ENCODE peak calls at places on chromosomes 11 and 22, in eight cellular contexts. B is EL; X is T-cell; O is stimulated activated CD4-positive, alpha-beta T cell treated with anti-CD3 and anti-CD28 coated beads, Interleukin-4, amount 100 ng/mL, for 4 hours; N is activated gamma-delta T cell treated with Interleukin-2 at 50 U/mL for 16 hours; A is activated CD8-positive, alpha-beta memory T cell treated with anti-CD3 and anti-CD28 coated beads for 48 hours; U is Calu3; W is hippocampal formation. Q is an unnamed sample.

GRCh38 chr22:35230839-35231584 is 26.3 kb upstream of the HMGXB4 start:
- DNase-seq in W (no peak), O (no peak), X (no peak), U (peak), A (no peak), B (peak), N (no peak), Q (no peak)

GRCh38 chr11:120548682-120549209 is 37.2 kb downstream of the GRIK4 start:
- DNase-seq in A (no peak), X (no peak), W (no peak), B (peak), O (no peak), N (no peak), U (no peak), Q (no peak)

GRCh38 chr11:71138737-71139425 is 113.5 kb downstream of the SHANK2 start:
- DNase-seq in W (peak), B (no peak), O (no peak), N (no peak), A (no peak), U (no peak), X (no peak), Q (no peak)

GRCh38 chr11:66365711-66366619 is 5.6 kb downstream of the SLC29A2 start:
- DNase-seq in O (no peak), U (no peak), N (no peak), B (no peak), A (no peak), W (no peak), X (no peak), Q (no peak)

GRCh38 chr11:109914038-109914437 is 179.2 kb upstream of the ZC3H12C start:
- DNase-seq in W (no peak), O (no peak), B (no peak), A (no peak), U (peak), X (no peak), N (no peak), Q (no peak)

GRCh38 chr11:131924446-131925240 is 554.2 kb downstream of the NTM start:
- DNase-seq in A (no peak), B (peak), O (no peak), X (no peak), N (no peak), W (no peak), U (no peak), Q (no peak)

GRCh38 chr22:43404673-43405385 is 7.0 kb upstream of the MPPED1 start:
- DNase-seq in N (no peak), U (no peak), O (no peak), B (no peak), W (no peak), A (no peak), X (no peak), Q (no peak)

GRCh38 chr11:72119188-72119587 is 6.7 kb upstream of the ANAPC15 start:
- DNase-seq in W (no peak), X (no peak), B (no peak), U (no peak), N (no peak), A (no peak), O (no peak), Q (no peak)

GRCh38 chr22:16961477-16962186 is 46.4 kb downstream of the GAB4 start:
- DNase-seq in W (no peak), B (no peak), O (no peak), X (no peak), N (no peak), U (no peak), A (no peak), Q (no peak)

GRCh38 chr11:68007498-68008380 is 2.4 kb upstream of the ALDH3B1 start:
- DNase-seq in X (no peak), A (no peak), U (no peak), W (no peak), O (no peak), B (no peak), N (no peak), Q (no peak)

GRCh38 chr11:74357449-74357848 is 40.8 kb downstream of the PGM2L1 start:
- DNase-seq in N (no peak), A (no peak), U (no peak), O (no peak), X (no peak), W (no peak), B (no peak), Q (no peak)

GRCh38 chr11:128695539-128696221 is 1.8 kb downstream of the FLI1 start:
- DNase-seq in U (no peak), B (peak), X (no peak), A (no peak), O (no peak), W (no peak), N (peak), Q (no peak)

GRCh38 chr11:75406338-75406777 is 7.0 kb downstream of the RPS3 start:
- DNase-seq in W (no peak), O (no peak), U (no peak), A (no peak), B (peak), X (no peak), N (no peak), Q (no peak)

GRCh38 chr22:46948411-46949144 is 186.1 kb downstream of the TBC1D22A start:
- DNase-seq in W (no peak), U (no peak), B (no peak), N (no peak), A (no peak), X (no peak), O (no peak), Q (no peak)

GRCh38 chr11:12284321-12285050 is 92.9 kb upstream of the PARVA start:
- DNase-seq in W (no peak), B (peak), N (no peak), X (no peak), A (no peak), O (no peak), U (no peak), Q (peak)

GRCh38 chr11:110251837-110252236 is 44.6 kb downstream of the RDX start:
- DNase-seq in A (no peak), B (peak), O (no peak), W (no peak), U (peak), N (no peak), X (no peak), Q (no peak)

GRCh38 chr11:34458566-34458965 is 19.8 kb downstream of the CAT start:
- DNase-seq in A (no peak), O (no peak), B (no peak), U (no peak), X (no peak), W (no peak), N (no peak), Q (no peak)

GRCh38 chr11:17786824-17787525 is 52.4 kb downstream of the KCNC1 start:
- DNase-seq in U (peak), X (no peak), O (no peak), N (no peak), W (no peak), A (no peak), B (peak), Q (no peak)

GRCh38 chr11:122235615-122236014 is 119.6 kb upstream of the BLID start:
- DNase-seq in X (no peak), N (no peak), A (no peak), O (no peak), W (no peak), B (peak), U (no peak), Q (no peak)

GRCh38 chr22:37173709-37174108 is 14.3 kb downstream of the C1QTNF6 start:
- DNase-seq in O (no peak), W (no peak), X (no peak), B (no peak), N (no peak), A (no peak), U (no peak), Q (peak)

GRCh38 chr22:42793848-42794405 is 63.1 kb downstream of the ARFGAP3 start:
- DNase-seq in W (no peak), B (no peak), X (no peak), A (no peak), O (no peak), U (no peak), N (no peak), Q (no peak)

GRCh38 chr22:37557321-37558001 is 2.8 kb upstream of the CDC42EP1 start:
- DNase-seq in X (no peak), W (no peak), N (no peak), B (no peak), O (no peak), U (peak), A (no peak), Q (no peak)

GRCh38 chr22:46586531-46587011 is 33.6 kb upstream of the GRAMD4 start:
- DNase-seq in W (no peak), A (no peak), B (no peak), O (no peak), X (no peak), N (no peak), U (no peak), Q (no peak)

GRCh38 chr22:46830001-46830715 is 67.7 kb downstream of the TBC1D22A start:
- DNase-seq in O (no peak), X (no peak), B (peak), A (no peak), W (no peak), U (peak), N (no peak), Q (peak)

GRCh38 chr22:47200273-47201051 is 438.0 kb downstream of the TBC1D22A start:
- DNase-seq in X (no peak), A (no peak), B (no peak), O (no peak), U (no peak), N (no peak), W (no peak), Q (peak)

GRCh38 chr11:132888226-132888625 is 644.1 kb downstream of the OPCML start:
- DNase-seq in O (no peak), N (no peak), B (peak), U (no peak), A (no peak), X (no peak), W (no peak), Q (no peak)

GRCh38 chr11:84526250-84526649 is 1100.9 kb downstream of the DLG2 start:
- DNase-seq in U (no peak), B (no peak), O (no peak), A (no peak), W (no peak), N (no peak), X (no peak), Q (no peak)

Q was measured in coronary artery.